ENCODE peak calls at places on chromosomes 1 and 21, in eight cellular contexts. One of them, this sample, is unnamed.

GRCh38 chr1:2091611-2092604 is 41.7 kb downstream of the PRKCZ start:
- DNase-seq in IMR-90: no peak
- DNase-seq in CD8-positive, alpha-beta T cell: peak
- DNase-seq in H1: no peak
- DNase-seq in CD8-positive, alpha-beta memory T cell: peak
- DNase-seq in Peyer's patch: peak
- DNase-seq in heart right ventricle: peak
- DNase-seq in HCT116: no peak
- DNase-seq in this sample: no peak

GRCh38 chr1:154847891-154848290 is 22.2 kb downstream of the KCNN3 start:
- DNase-seq in IMR-90: no peak
- DNase-seq in CD8-positive, alpha-beta T cell: no peak
- DNase-seq in H1: no peak
- DNase-seq in CD8-positive, alpha-beta memory T cell: no peak
- DNase-seq in Peyer's patch: no peak
- DNase-seq in heart right ventricle: peak
- DNase-seq in HCT116: no peak
- DNase-seq in this sample: no peak

GRCh38 chr1:118147542-118147941 is 37.5 kb downstream of the SPAG17 start:
- DNase-seq in IMR-90: peak
- DNase-seq in CD8-positive, alpha-beta T cell: no peak
- DNase-seq in H1: no peak
- DNase-seq in CD8-positive, alpha-beta memory T cell: no peak
- DNase-seq in Peyer's patch: no peak
- DNase-seq in heart right ventricle: no peak
- DNase-seq in HCT116: no peak
- DNase-seq in this sample: no peak

GRCh38 chr1:157154940-157155514 is 16.8 kb upstream of the ETV3 start:
- DNase-seq in IMR-90: peak
- DNase-seq in CD8-positive, alpha-beta T cell: no peak
- DNase-seq in H1: no peak
- DNase-seq in CD8-positive, alpha-beta memory T cell: no peak
- DNase-seq in Peyer's patch: peak
- DNase-seq in heart right ventricle: peak
- DNase-seq in HCT116: no peak
- DNase-seq in this sample: peak

GRCh38 chr1:12112711-12113161 is 49.6 kb downstream of the TNFRSF8 start:
- DNase-seq in IMR-90: peak
- DNase-seq in CD8-positive, alpha-beta T cell: no peak
- DNase-seq in H1: no peak
- DNase-seq in CD8-positive, alpha-beta memory T cell: no peak
- DNase-seq in Peyer's patch: no peak
- DNase-seq in heart right ventricle: no peak
- DNase-seq in HCT116: no peak
- DNase-seq in this sample: no peak

GRCh38 chr1:38277646-38278045 is 231.1 kb upstream of the POU3F1 start:
- DNase-seq in IMR-90: no peak
- DNase-seq in CD8-positive, alpha-beta T cell: no peak
- DNase-seq in H1: no peak
- DNase-seq in CD8-positive, alpha-beta memory T cell: no peak
- DNase-seq in Peyer's patch: no peak
- DNase-seq in heart right ventricle: no peak
- DNase-seq in HCT116: no peak
- DNase-seq in this sample: no peak

GRCh38 chr1:20697560-20697959 is 20.2 kb downstream of the KIF17 start:
- DNase-seq in IMR-90: no peak
- DNase-seq in CD8-positive, alpha-beta T cell: no peak
- DNase-seq in H1: no peak
- DNase-seq in CD8-positive, alpha-beta memory T cell: no peak
- DNase-seq in Peyer's patch: no peak
- DNase-seq in heart right ventricle: no peak
- DNase-seq in HCT116: no peak
- DNase-seq in this sample: no peak

GRCh38 chr1:34188418-34188817 is 11.7 kb downstream of the C1orf94 start:
- DNase-seq in IMR-90: no peak
- DNase-seq in CD8-positive, alpha-beta T cell: no peak
- DNase-seq in H1: no peak
- DNase-seq in CD8-positive, alpha-beta memory T cell: no peak
- DNase-seq in Peyer's patch: no peak
- DNase-seq in heart right ventricle: no peak
- DNase-seq in HCT116: no peak
- DNase-seq in this sample: no peak

GRCh38 chr1:3483801-3484444 is 29.5 kb downstream of the ARHGEF16 start:
- DNase-seq in IMR-90: no peak
- DNase-seq in CD8-positive, alpha-beta T cell: no peak
- DNase-seq in H1: peak
- DNase-seq in CD8-positive, alpha-beta memory T cell: no peak
- DNase-seq in Peyer's patch: peak
- DNase-seq in heart right ventricle: peak
- DNase-seq in HCT116: no peak
- DNase-seq in this sample: no peak

GRCh38 chr21:34845521-34846213 is 176.9 kb downstream of the CLIC6 start:
- DNase-seq in IMR-90: peak
- DNase-seq in CD8-positive, alpha-beta T cell: no peak
- DNase-seq in H1: no peak
- DNase-seq in CD8-positive, alpha-beta memory T cell: peak
- DNase-seq in Peyer's patch: no peak
- DNase-seq in heart right ventricle: no peak
- DNase-seq in HCT116: peak
- DNase-seq in this sample: peak

GRCh38 chr1:239987103-239987745 is 104.5 kb upstream of the FMN2 start:
- DNase-seq in IMR-90: peak
- DNase-seq in CD8-positive, alpha-beta T cell: no peak
- DNase-seq in H1: no peak
- DNase-seq in CD8-positive, alpha-beta memory T cell: no peak
- DNase-seq in Peyer's patch: peak
- DNase-seq in heart right ventricle: no peak
- DNase-seq in HCT116: peak
- DNase-seq in this sample: no peak

GRCh38 chr1:171941920-171942319 is 100.6 kb downstream of the DNM3 start:
- DNase-seq in IMR-90: no peak
- DNase-seq in CD8-positive, alpha-beta T cell: no peak
- DNase-seq in H1: no peak
- DNase-seq in CD8-positive, alpha-beta memory T cell: no peak
- DNase-seq in Peyer's patch: no peak
- DNase-seq in heart right ventricle: no peak
- DNase-seq in HCT116: no peak
- DNase-seq in this sample: no peak

GRCh38 chr1:90046635-90047034 is 51.7 kb downstream of the ZNF326 start:
- DNase-seq in IMR-90: no peak
- DNase-seq in CD8-positive, alpha-beta T cell: no peak
- DNase-seq in H1: no peak
- DNase-seq in CD8-positive, alpha-beta memory T cell: no peak
- DNase-seq in Peyer's patch: no peak
- DNase-seq in heart right ventricle: no peak
- DNase-seq in HCT116: no peak
- DNase-seq in this sample: no peak

GRCh38 chr1:50774759-50775351 is 185.2 kb downstream of the FAF1 start:
- DNase-seq in IMR-90: peak
- DNase-seq in CD8-positive, alpha-beta T cell: no peak
- DNase-seq in H1: no peak
- DNase-seq in CD8-positive, alpha-beta memory T cell: no peak
- DNase-seq in Peyer's patch: no peak
- DNase-seq in heart right ventricle: no peak
- DNase-seq in HCT116: peak
- DNase-seq in this sample: no peak

GRCh38 chr1:54125671-54126070 is 27.1 kb downstream of the CDCP2 start:
- DNase-seq in IMR-90: peak
- DNase-seq in CD8-positive, alpha-beta T cell: no peak
- DNase-seq in H1: no peak
- DNase-seq in CD8-positive, alpha-beta memory T cell: no peak
- DNase-seq in Peyer's patch: no peak
- DNase-seq in heart right ventricle: peak
- DNase-seq in HCT116: no peak
- DNase-seq in this sample: no peak

GRCh38 chr1:19723874-19724273 is 59.2 kb downstream of the HTR6 start:
- DNase-seq in IMR-90: no peak
- DNase-seq in CD8-positive, alpha-beta T cell: no peak
- DNase-seq in H1: no peak
- DNase-seq in CD8-positive, alpha-beta memory T cell: no peak
- DNase-seq in Peyer's patch: no peak
- DNase-seq in heart right ventricle: no peak
- DNase-seq in HCT116: no peak
- DNase-seq in this sample: no peak

GRCh38 chr1:20343149-20343936 is 52.7 kb downstream of the VWA5B1 start:
- DNase-seq in IMR-90: no peak
- DNase-seq in CD8-positive, alpha-beta T cell: no peak
- DNase-seq in H1: peak
- DNase-seq in CD8-positive, alpha-beta memory T cell: peak
- DNase-seq in Peyer's patch: peak
- DNase-seq in heart right ventricle: peak
- DNase-seq in HCT116: no peak
- DNase-seq in this sample: no peak

GRCh38 chr1:108719253-108719652 is 6.5 kb downstream of the FNDC7 start:
- DNase-seq in IMR-90: peak
- DNase-seq in CD8-positive, alpha-beta T cell: no peak
- DNase-seq in H1: no peak
- DNase-seq in CD8-positive, alpha-beta memory T cell: no peak
- DNase-seq in Peyer's patch: no peak
- DNase-seq in heart right ventricle: no peak
- DNase-seq in HCT116: no peak
- DNase-seq in this sample: no peak

GRCh38 chr21:41139275-41139674 is 28.7 kb upstream of the BACE2 start:
- DNase-seq in IMR-90: no peak
- DNase-seq in CD8-positive, alpha-beta T cell: no peak
- DNase-seq in H1: no peak
- DNase-seq in CD8-positive, alpha-beta memory T cell: no peak
- DNase-seq in Peyer's patch: no peak
- DNase-seq in heart right ventricle: no peak
- DNase-seq in HCT116: no peak
- DNase-seq in this sample: no peak

GRCh38 chr1:239563680-239564079 is 177.3 kb downstream of the CHRM3 start:
- DNase-seq in IMR-90: no peak
- DNase-seq in CD8-positive, alpha-beta T cell: no peak
- DNase-seq in H1: no peak
- DNase-seq in CD8-positive, alpha-beta memory T cell: no peak
- DNase-seq in Peyer's patch: no peak
- DNase-seq in heart right ventricle: no peak
- DNase-seq in HCT116: no peak
- DNase-seq in this sample: no peak

GRCh38 chr1:93574511-93574910 is 107.1 kb downstream of the BCAR3 start:
- DNase-seq in IMR-90: no peak
- DNase-seq in CD8-positive, alpha-beta T cell: no peak
- DNase-seq in H1: no peak
- DNase-seq in CD8-positive, alpha-beta memory T cell: no peak
- DNase-seq in Peyer's patch: no peak
- DNase-seq in heart right ventricle: no peak
- DNase-seq in HCT116: no peak
- DNase-seq in this sample: no peak

GRCh38 chr21:39483917-39484316 is 32.1 kb downstream of the SH3BGR start:
- DNase-seq in IMR-90: peak
- DNase-seq in CD8-positive, alpha-beta T cell: no peak
- DNase-seq in H1: no peak
- DNase-seq in CD8-positive, alpha-beta memory T cell: no peak
- DNase-seq in Peyer's patch: no peak
- DNase-seq in heart right ventricle: no peak
- DNase-seq in HCT116: no peak
- DNase-seq in this sample: no peak

GRCh38 chr1:30645807-30646206 is 77.6 kb downstream of the MATN1 start:
- DNase-seq in IMR-90: peak
- DNase-seq in CD8-positive, alpha-beta T cell: no peak
- DNase-seq in H1: no peak
- DNase-seq in CD8-positive, alpha-beta memory T cell: no peak
- DNase-seq in Peyer's patch: no peak
- DNase-seq in heart right ventricle: no peak
- DNase-seq in HCT116: peak
- DNase-seq in this sample: peak

GRCh38 chr1:161954466-161954865 is 69.2 kb downstream of the OLFML2B start:
- DNase-seq in IMR-90: peak
- DNase-seq in CD8-positive, alpha-beta T cell: no peak
- DNase-seq in H1: no peak
- DNase-seq in CD8-positive, alpha-beta memory T cell: no peak
- DNase-seq in Peyer's patch: no peak
- DNase-seq in heart right ventricle: no peak
- DNase-seq in HCT116: no peak
- DNase-seq in this sample: no peak
- H3K27ac ChIP-seq in IMR-90: no peak
- H3K27ac ChIP-seq in CD8-positive, alpha-beta T cell: no peak
- H3K27ac ChIP-seq in H1: no peak
- H3K27ac ChIP-seq in CD8-positive, alpha-beta memory T cell: no peak
- H3K27ac ChIP-seq in Peyer's patch: no peak
- H3K27ac ChIP-seq in heart right ventricle: no peak
- H3K27ac ChIP-seq in HCT116: no peak
- H3K27ac ChIP-seq in this sample: peak

GRCh38 chr21:45319461-45320211 is 31.9 kb upstream of the POFUT2 start:
- DNase-seq in IMR-90: peak
- DNase-seq in CD8-positive, alpha-beta T cell: no peak
- DNase-seq in H1: no peak
- DNase-seq in CD8-positive, alpha-beta memory T cell: no peak
- DNase-seq in Peyer's patch: no peak
- DNase-seq in heart right ventricle: peak
- DNase-seq in HCT116: no peak
- DNase-seq in this sample: peak
- H3K27ac ChIP-seq in IMR-90: peak
- H3K27ac ChIP-seq in CD8-positive, alpha-beta T cell: no peak
- H3K27ac ChIP-seq in H1: no peak
- H3K27ac ChIP-seq in CD8-positive, alpha-beta memory T cell: no peak
- H3K27ac ChIP-seq in Peyer's patch: peak
- H3K27ac ChIP-seq in heart right ventricle: peak
- H3K27ac ChIP-seq in HCT116: peak
- H3K27ac ChIP-seq in this sample: peak

GRCh38 chr1:198326915-198327314 is 170.1 kb downstream of the NEK7 start:
- DNase-seq in IMR-90: no peak
- DNase-seq in CD8-positive, alpha-beta T cell: no peak
- DNase-seq in H1: no peak
- DNase-seq in CD8-positive, alpha-beta memory T cell: no peak
- DNase-seq in Peyer's patch: no peak
- DNase-seq in heart right ventricle: no peak
- DNase-seq in HCT116: no peak
- DNase-seq in this sample: no peak
- H3K27ac ChIP-seq in IMR-90: no peak
- H3K27ac ChIP-seq in CD8-positive, alpha-beta T cell: no peak
- H3K27ac ChIP-seq in H1: no peak
- H3K27ac ChIP-seq in CD8-positive, alpha-beta memory T cell: no peak
- H3K27ac ChIP-seq in Peyer's patch: no peak
- H3K27ac ChIP-seq in heart right ventricle: no peak
- H3K27ac ChIP-seq in HCT116: no peak
- H3K27ac ChIP-seq in this sample: no peak

DNA sequence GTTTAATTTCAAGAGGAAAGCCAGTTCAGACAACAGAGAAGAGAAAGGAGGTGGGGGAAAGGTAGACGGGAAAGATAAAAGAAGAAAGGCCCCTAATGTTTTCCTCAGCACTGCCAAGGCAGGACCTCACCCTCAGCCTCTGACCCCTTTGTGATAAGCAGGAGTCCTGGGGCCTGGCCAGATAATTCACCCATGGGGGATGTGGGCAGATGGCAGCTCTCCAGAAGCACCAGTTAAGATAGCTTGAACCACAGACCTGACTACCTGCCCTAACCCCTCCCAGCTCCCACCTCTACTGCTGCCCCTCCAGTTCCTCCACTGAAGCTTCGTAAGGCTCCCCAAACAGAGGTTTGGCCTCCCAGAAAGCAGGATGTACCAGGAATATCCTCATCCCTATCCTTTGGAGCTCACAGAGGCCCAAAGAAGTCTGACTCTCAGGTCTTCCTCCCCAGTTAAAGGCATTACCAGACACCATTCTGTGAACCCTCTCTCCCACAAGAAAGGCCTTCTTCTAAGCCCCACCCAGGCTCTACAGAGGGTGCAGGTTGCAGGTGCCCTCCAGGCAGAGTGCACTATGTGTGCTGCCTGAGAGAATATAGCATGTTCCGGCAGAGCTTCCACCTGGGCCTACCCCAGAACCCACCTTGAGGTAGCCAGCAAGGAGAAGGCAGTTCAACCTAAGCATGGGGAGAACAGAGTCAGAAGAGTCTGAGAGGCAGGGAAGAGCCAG is 9.2 kb upstream of the SNAPIN start:
- DNase-seq in IMR-90: no peak
- DNase-seq in CD8-positive, alpha-beta T cell: no peak
- DNase-seq in H1: no peak
- DNase-seq in CD8-positive, alpha-beta memory T cell: no peak
- DNase-seq in Peyer's patch: no peak
- DNase-seq in heart right ventricle: no peak
- DNase-seq in HCT116: no peak
- DNase-seq in this sample: no peak
- H3K27ac ChIP-seq in IMR-90: no peak
- H3K27ac ChIP-seq in CD8-positive, alpha-beta T cell: peak
- H3K27ac ChIP-seq in H1: no peak
- H3K27ac ChIP-seq in CD8-positive, alpha-beta memory T cell: no peak
- H3K27ac ChIP-seq in Peyer's patch: no peak
- H3K27ac ChIP-seq in heart right ventricle: peak
- H3K27ac ChIP-seq in HCT116: no peak
- H3K27ac ChIP-seq in this sample: no peak

This sample was measured in upper lobe of right lung.